ENCODE peak calls at places on chromosome 9, in eight cellular contexts. X is astrocyte, B is A673, Z is HepG2, A is mammary epithelial cell, J is GM23338, N is fibroblast of lung, P is GM23248. M is an unnamed sample.

GRCh38 chr9:16247188-16247875 is 623.1 kb downstream of the BNC2 start:
- DNase-seq in X (peak; percentile 80), B (no peak), Z (no peak), A (peak; percentile 42), J (no peak), N (peak; percentile 57), P (peak; percentile 91), M (no peak)

GRCh38 chr9:132516911-132517310 is 65.5 kb upstream of the BARHL1 start:
- DNase-seq in X (no peak), B (no peak), Z (no peak), A (no peak), J (no peak), N (no peak), P (no peak), M (no peak)

GRCh38 chr9:26131891-26132290 is 453.6 kb upstream of the TUSC1 start:
- DNase-seq in X (peak; percentile 23), B (no peak), Z (no peak), A (no peak), J (no peak), N (peak; percentile 5), P (peak; percentile 46), M (no peak)

GRCh38 chr9:93708987-93709302 is 132.6 kb downstream of the PHF2 start:
- DNase-seq in X (no peak), B (no peak), Z (no peak), A (no peak), J (no peak), N (no peak), P (no peak), M (no peak)

GRCh38 chr9:105415344-105415980 is 32.4 kb upstream of the FSD1L start:
- DNase-seq in X (peak; percentile 4), B (peak; percentile 66), Z (peak; percentile 62), A (peak; percentile 22), J (peak; percentile 90), N (peak; percentile 59), P (peak; percentile 60), M (no peak)

GRCh38 chr9:38619556-38620447 is 594 bp downstream of the ANKRD18A start:
- DNase-seq in X (no peak), B (no peak), Z (peak; percentile 21), A (peak; percentile 29), J (peak; percentile 42), N (no peak), P (peak; percentile 1), M (no peak)

GRCh38 chr9:121645853-121646807 is 5.3 kb upstream of the DAB2IP start:
- DNase-seq in X (no peak), B (no peak), Z (no peak), A (no peak), J (no peak), N (no peak), P (no peak), M (no peak)

GRCh38 chr9:129273941-129274709 is 96.1 kb upstream of the IER5L start:
- DNase-seq in X (no peak), B (no peak), Z (no peak), A (no peak), J (no peak), N (no peak), P (no peak), M (no peak)

GRCh38 chr9:70135176-70135575 is 91.5 kb downstream of the MAMDC2 start:
- DNase-seq in X (no peak), B (no peak), Z (no peak), A (no peak), J (no peak), N (no peak), P (peak; percentile 36), M (no peak)
- H3K4me1 ChIP-seq in X (peaks cover 25% of the 10 kb centered on the region), B (no peaks in the 10 kb centered on the region), Z (no peaks in the 10 kb centered on the region), A (peaks cover 37% of the 10 kb centered on the region), J (no peaks in the 10 kb centered on the region), N (peaks cover 5% of the 10 kb centered on the region), P (peaks cover 34% of the 10 kb centered on the region), M (no peaks in the 10 kb centered on the region)

GRCh38 chr9:137085918-137086530 is 761 bp upstream of the MAN1B1 start:
- DNase-seq in X (no peak), B (no peak), Z (no peak), A (peak; percentile 52), J (peak; percentile 46), N (peak; percentile 38), P (peak; percentile 74), M (peak; percentile 40)
- TF ChIP-seq EZH2 in X (no peak), B (no peak), Z (no peak), A (no peak), J (no peak), N (no peak), P (no peak), M (no peak)

GRCh38 chr9:22029231-22029630 is 20.1 kb upstream of the CDKN2B start:
- DNase-seq in X (peak; percentile 44), B (no peak), Z (no peak), A (no peak), J (no peak), N (no peak), P (no peak), M (no peak)

GRCh38 chr9:22028394-22028793 is 19.3 kb upstream of the CDKN2B start:
- DNase-seq in X (no peak), B (no peak), Z (no peak), A (no peak), J (no peak), N (no peak), P (no peak), M (no peak)

GRCh38 chr9:22033012-22033630 is 24.0 kb upstream of the CDKN2B start:
- DNase-seq in X (no peak), B (no peak), Z (no peak), A (peak; percentile 79), J (no peak), N (no peak), P (no peak), M (no peak)

GRCh38 chr9:22031664-22032411 is 22.7 kb upstream of the CDKN2B start:
- DNase-seq in X (no peak), B (no peak), Z (no peak), A (peak; percentile 75), J (no peak), N (no peak), P (peak; percentile 26), M (no peak)

DNA sequence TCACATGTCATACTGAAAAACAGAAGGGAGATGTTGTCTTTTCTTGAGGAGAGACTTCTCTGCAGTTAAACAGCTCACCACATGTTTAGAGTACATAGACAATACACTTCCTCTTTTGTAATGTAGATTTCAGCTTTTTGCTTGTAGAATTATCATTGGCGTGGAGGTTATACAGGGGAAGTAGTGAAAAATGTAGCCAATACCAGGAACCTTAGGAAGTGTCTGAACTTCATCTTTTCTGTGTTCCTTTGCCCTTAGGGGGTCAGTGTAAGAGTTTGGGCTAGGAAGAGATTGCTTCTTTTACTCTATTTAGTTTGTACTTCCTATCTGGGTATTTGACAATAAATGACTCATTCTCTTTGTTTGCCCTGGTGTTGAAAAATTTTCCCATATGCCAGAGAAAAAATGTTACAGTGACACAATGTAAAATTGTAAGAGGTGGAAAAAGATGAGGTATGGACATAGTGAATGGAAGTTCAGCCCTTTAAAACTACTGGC is 21.0 kb upstream of the CDKN2B start:
- DNase-seq in X (peak; percentile 71), B (no peak), Z (peak; percentile 54), A (peak; percentile 82), J (no peak), N (peak; percentile 72), P (peak; percentile 84), M (peak; percentile 81)
- H3K27ac ChIP-seq in X (peak overlapping the region; percentile 44), B (no peak overlapping the region), Z (no peak overlapping the region), A (peak overlapping the region; percentile 65), J (no peak overlapping the region), N (no peak overlapping the region), P (peak overlapping the region; percentile 77), M (peak overlapping the region; percentile 74)

GRCh38 chr9:110073356-110073666 is 134.6 kb downstream of the C9orf152 start:
- DNase-seq in X (no peak), B (no peak), Z (peak; percentile 9), A (no peak), J (no peak), N (no peak), P (no peak), M (no peak)

GRCh38 chr9:110081395-110081794 is 126.6 kb downstream of the C9orf152 start:
- DNase-seq in X (peak; percentile 75), B (no peak), Z (no peak), A (no peak), J (no peak), N (peak; percentile 79), P (peak; percentile 68), M (no peak)

GRCh38 chr9:110076894-110077725 is 130.8 kb downstream of the C9orf152 start:
- DNase-seq in X (peak; percentile 92), B (no peak), Z (no peak), A (peak; percentile 47), J (no peak), N (peak; percentile 64), P (peak; percentile 77), M (no peak)

GRCh38 chr9:110078626-110079025 is 129.3 kb downstream of the C9orf152 start:
- DNase-seq in X (no peak), B (no peak), Z (no peak), A (no peak), J (no peak), N (no peak), P (no peak), M (no peak)

GRCh38 chr9:110077926-110078325 is 130.0 kb downstream of the C9orf152 start:
- DNase-seq in X (no peak), B (no peak), Z (no peak), A (no peak), J (no peak), N (peak; percentile 56), P (peak; percentile 70), M (no peak)
- H3K4me1 ChIP-seq in X (peaks cover 23% of the 10 kb centered on the region), B (no peaks in the 10 kb centered on the region), Z (peaks cover 10% of the 10 kb centered on the region), A (peaks cover 13% of the 10 kb centered on the region), J (peaks cover 4% of the 10 kb centered on the region), N (peaks cover 26% of the 10 kb centered on the region), P (peaks cover 71% of the 10 kb centered on the region), M (peaks cover 6% of the 10 kb centered on the region)

GRCh38 chr9:101028346-101029299 is at the start of gene PLPPR1:
- DNase-seq in X (peak; percentile 29), B (peak; percentile 69), Z (peak; percentile 89), A (peak; percentile 67), J (peak; percentile 84), N (peak; percentile 4), P (peak; percentile 47), M (no peak)
- TF ChIP-seq EZH2 in X (no peak), B (peak; percentile 67), Z (no peak), A (no peak), J (peak; percentile 41), N (no peak), P (no peak), M (no peak)

DNA sequence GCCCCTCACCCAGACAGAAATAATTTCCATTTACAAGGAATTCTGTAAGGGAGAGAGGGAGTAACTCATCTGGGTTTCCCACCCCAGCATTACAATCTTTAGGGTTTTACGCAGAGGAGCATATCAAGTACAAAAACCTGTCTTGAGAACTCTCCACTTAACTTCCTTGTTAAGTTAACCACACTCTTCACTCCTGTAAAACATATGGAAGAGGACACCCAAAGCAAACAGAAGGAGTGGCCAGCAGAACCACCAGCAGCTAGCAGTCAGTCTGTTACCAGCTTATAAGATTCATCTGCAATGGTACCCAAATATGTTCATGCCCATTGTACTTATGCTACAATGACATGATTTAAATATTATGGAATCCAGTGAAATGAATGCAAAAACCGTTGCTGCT is 233.8 kb downstream of the ACTL7B start:
- DNase-seq in X (peak; percentile 32), B (no peak), Z (no peak), A (no peak), J (no peak), N (no peak), P (no peak), M (no peak)
- H3K27ac ChIP-seq in X (peak overlapping the region; percentile 46), B (no peak overlapping the region), Z (no peak overlapping the region), A (no peak overlapping the region), J (no peak overlapping the region), N (no peak overlapping the region), P (peak overlapping the region; percentile 38), M (no peak overlapping the region)